ENCODE peak calls at places on chromosomes 16 and 17, in five cellular contexts. N, O, V, Z and K are unnamed samples. For H3K9me3, the result is how much of the 10 kb centered on the place peaks cover.

GRCh38 chr17:2598166-2598565 is 4.7 kb downstream of the PAFAH1B1 start:
- DNase-seq in V (no peak), Z (no peak), O (no peak), N (no peak), K (no peak)

GRCh38 chr17:40501499-40501911 is at the start of gene TNS4:
- DNase-seq in O (no peak), N (no peak), V (no peak), Z (no peak), K (no peak)

GRCh38 chr17:34567665-34568064 is 11.7 kb upstream of the TMEM132E start:
- DNase-seq in N (peak), Z (no peak), O (no peak), V (no peak), K (no peak)

GRCh38 chr17:38911081-38911730 is 14.2 kb upstream of the LASP1NB start:
- DNase-seq in V (peak), Z (no peak), N (peak), O (peak), K (no peak)

GRCh38 chr17:75130632-75131277 is 787 bp downstream of the NT5C start:
- DNase-seq in Z (peak), N (peak), O (no peak), V (peak), K (peak)

GRCh38 chr17:68771867-68772515 is 170.8 kb upstream of the FAM20A start:
- DNase-seq in V (no peak), O (no peak), Z (no peak), N (peak), K (no peak)

GRCh38 chr16:87582221-87582965 is 19.9 kb upstream of the JPH3 start:
- DNase-seq in N (peak), V (peak), O (peak), Z (no peak), K (no peak)

GRCh38 chr17:74125160-74125559 is 78.3 kb upstream of the RPL38 start:
- DNase-seq in Z (no peak), V (peak), N (no peak), O (no peak), K (no peak)

GRCh38 chr16:964696-965395 is 5.9 kb downstream of the LMF1 start:
- DNase-seq in N (no peak), Z (peak), O (no peak), V (peak), K (peak)

GRCh38 chr16:15613676-15614075 is 29.3 kb downstream of the MARF1 start:
- DNase-seq in Z (peak), O (no peak), V (no peak), N (no peak), K (no peak)

GRCh38 chr16:66131895-66132294 is 234.6 kb upstream of the CDH5 start:
- DNase-seq in O (no peak), Z (no peak), N (no peak), V (no peak), K (no peak)

GRCh38 chr16:1341495-1342388 is 8.3 kb downstream of the BAIAP3 start:
- DNase-seq in V (no peak), Z (peak), N (no peak), O (no peak), K (no peak)

GRCh38 chr17:60491771-60492170 is 34.3 kb downstream of the APPBP2 start:
- DNase-seq in N (no peak), O (no peak), Z (no peak), V (no peak), K (no peak)

GRCh38 chr17:40480501-40481003 is 20.9 kb downstream of the TNS4 start:
- DNase-seq in N (no peak), V (no peak), Z (peak), O (no peak), K (peak)

GRCh38 chr16:30760160-30760559 is 1.7 kb downstream of the CFAP119 start:
- DNase-seq in V (peak), O (no peak), N (no peak), Z (no peak), K (no peak)

GRCh38 chr16:69396187-69397061 is 10.6 kb upstream of the TERF2 start:
- DNase-seq in O (peak), Z (peak), V (no peak), N (peak), K (peak)

GRCh38 chr16:89001117-89002027 is 24.4 kb upstream of the CBFA2T3 start:
- DNase-seq in N (no peak), O (no peak), Z (no peak), V (no peak), K (no peak)

GRCh38 chr17:36608794-36609497 is 7.6 kb downstream of the MRM1 start:
- DNase-seq in V (no peak), O (peak), Z (no peak), N (peak), K (no peak)

GRCh38 chr16:2934450-2934849 is 22.7 kb downstream of the FLYWCH1 start:
- DNase-seq in N (no peak), V (no peak), O (no peak), Z (no peak), K (no peak)

DNA sequence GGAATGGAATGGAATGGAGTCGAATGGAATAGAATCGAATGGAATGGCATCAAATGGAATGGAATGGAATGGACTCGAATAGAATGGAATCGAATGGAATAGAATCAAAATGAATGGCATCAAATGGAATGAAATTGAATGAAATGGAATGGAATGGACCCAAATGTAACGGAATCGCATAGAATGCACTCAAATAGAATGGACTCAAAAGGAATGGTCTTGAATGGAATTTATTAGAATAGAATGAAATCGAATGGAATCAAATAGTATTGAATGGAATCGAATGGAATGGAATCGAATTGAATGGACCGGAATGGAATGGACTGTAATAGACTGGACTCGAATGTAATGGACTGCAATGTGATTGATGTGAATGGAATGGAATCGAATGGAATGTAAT is 501.4 kb upstream of the WSB1 start:
- DNase-seq in V (no peak), O (no peak), Z (no peak), N (no peak), K (no peak)
- H3K9me3 ChIP-seq in V (under half), O (half or more), Z (under half), N (under half), K (under half)

GRCh38 chr16:17529982-17530760 is 59.4 kb upstream of the XYLT1 start:
- DNase-seq in N (no peak), O (no peak), Z (no peak), V (no peak), K (no peak)

GRCh38 chr16:17532338-17532995 is 61.7 kb upstream of the XYLT1 start:
- DNase-seq in Z (no peak), N (no peak), O (no peak), V (no peak), K (no peak)

GRCh38 chr16:17527538-17527937 is 56.8 kb upstream of the XYLT1 start:
- DNase-seq in O (no peak), Z (no peak), V (no peak), N (no peak), K (no peak)

DNA sequence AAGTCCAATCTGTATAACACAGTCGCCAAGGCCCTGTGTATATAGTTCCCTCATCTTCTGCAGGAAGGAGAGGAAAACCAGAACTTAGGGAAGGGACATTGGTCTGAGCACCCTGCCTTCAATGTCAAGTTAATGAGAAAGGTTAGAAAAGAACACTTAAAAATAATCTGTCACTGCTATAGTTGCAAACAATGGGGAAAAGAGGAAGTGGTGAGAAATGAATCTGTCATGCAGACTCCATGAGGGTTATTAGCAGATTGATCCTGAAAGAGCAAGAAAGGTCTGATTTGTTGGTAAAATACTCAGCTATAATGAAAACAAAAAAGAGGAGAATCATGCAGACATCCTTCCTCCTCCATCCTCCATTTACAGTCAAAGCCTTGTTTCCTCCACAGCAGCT is 56.2 kb upstream of the XYLT1 start:
- DNase-seq in V (no peak), N (no peak), O (no peak), Z (no peak), K (no peak)
- H3K9me3 ChIP-seq in V (under half), N (under half), O (under half), Z (under half), K (under half)

DNA sequence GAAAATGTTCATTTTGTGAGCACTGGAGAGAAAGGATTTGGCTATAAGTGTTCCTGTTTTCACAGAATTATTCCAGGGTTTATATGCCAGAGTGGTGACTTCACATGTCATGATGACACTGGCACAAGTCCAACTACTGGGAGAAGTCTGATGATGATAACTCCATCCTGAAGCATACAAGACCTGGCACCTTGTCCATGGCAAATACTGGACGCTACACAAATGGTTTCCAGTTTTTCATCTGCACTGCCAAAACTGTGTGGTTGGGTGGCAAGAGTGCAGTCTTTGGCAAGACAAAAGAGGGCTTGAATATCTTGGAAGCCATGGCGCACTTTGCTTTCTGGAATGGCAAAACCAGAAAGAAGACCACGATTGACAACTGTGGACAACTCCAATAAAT is 385.0 kb downstream of the CDH11 start:
- DNase-seq in Z (no peak), O (no peak), N (no peak), V (no peak), K (no peak)
- H3K9me3 ChIP-seq in Z (under half), O (under half), N (under half), V (under half), K (under half)

GRCh38 chr16:35149550-35149949 is 1690.1 kb downstream of the TP53TG3F start:
- DNase-seq in V (no peak), Z (no peak), N (no peak), O (no peak), K (no peak)
- H3K9me3 ChIP-seq in V (under half), Z (under half), N (under half), O (under half), K (under half)

GRCh38 chr17:49637739-49638138 is 40.2 kb downstream of the SPOP start:
- DNase-seq in N (no peak), O (no peak), Z (no peak), V (no peak), K (no peak)
- H3K9me3 ChIP-seq in N (under half), O (under half), Z (under half), V (under half), K (under half)

DNA sequence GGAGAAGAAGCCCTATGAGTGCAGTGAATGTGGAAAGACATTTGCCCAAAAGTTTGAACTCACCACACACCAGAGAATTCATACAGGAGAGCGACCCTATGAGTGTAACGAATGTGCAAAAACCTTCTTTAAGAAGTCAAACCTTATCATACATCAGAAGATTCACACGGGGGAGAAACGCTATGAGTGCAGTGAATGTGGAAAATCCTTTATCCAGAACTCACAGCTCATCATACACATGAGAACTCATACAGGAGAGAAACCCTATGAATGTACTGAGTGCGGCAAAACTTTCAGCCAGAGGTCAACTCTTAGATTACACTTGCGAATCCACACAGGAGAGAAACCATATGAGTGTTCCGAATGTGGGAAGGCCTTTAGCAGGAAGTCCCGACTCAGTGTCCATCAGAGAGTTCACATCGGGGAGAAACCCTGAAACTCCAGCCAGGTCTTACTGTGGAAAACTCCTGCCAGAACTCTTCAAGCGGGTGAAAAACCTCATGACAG is 21.6 kb downstream of the ZFP1 start:
- DNase-seq in V (no peak), O (no peak), N (no peak), Z (no peak), K (no peak)
- H3K9me3 ChIP-seq in V (under half), O (half or more), N (under half), Z (half or more), K (under half)